ENCODE peak calls at places on chromosomes 12 and 14, in nine cellular contexts. I is tibial artery; Q is spleen; E is brain microvascular endothelial cell; N is progenitor cell of endocrine pancreas; O is fibroblast of pulmonary artery; U is CD4-positive, alpha-beta T cell; D is stimulated activated CD4-positive, alpha-beta T cell treated with anti-CD3 and anti-CD28 coated beads, Interleukin-2, amount 100 ng/mL, for 48 hours; K is nephron progenitor cell. Y is an unnamed sample.

GRCh38 chr14:83309833-83310232 is 1776.2 kb upstream of the SEL1L start:
- DNase-seq in I (no peak), Q (no peak), E (no peak), N (no peak), O (no peak), U (no peak), D (no peak), K (no peak), Y (no peak)

GRCh38 chr12:103799504-103800251 is 41.4 kb downstream of the NT5DC3 start:
- DNase-seq in I (no peak), Q (no peak), E (peak), N (no peak), O (peak), U (no peak), D (no peak), K (no peak), Y (peak)

GRCh38 chr14:97977711-97978261 is 1180.6 kb downstream of the VRK1 start:
- DNase-seq in I (peak), Q (peak), E (no peak), N (no peak), O (peak), U (peak), D (peak), K (no peak), Y (no peak)

GRCh38 chr12:14995583-14996425 is 23.0 kb downstream of the PDE6H start:
- DNase-seq in I (no peak), Q (no peak), E (no peak), N (no peak), O (peak), U (no peak), D (no peak), K (no peak), Y (peak)

GRCh38 chr12:50862316-50862715 is 19.6 kb downstream of the TMPRSS12 start:
- DNase-seq in I (no peak), Q (no peak), E (peak), N (no peak), O (peak), U (no peak), D (no peak), K (no peak), Y (peak)

GRCh38 chr14:83463500-83464098 is 1929.9 kb upstream of the SEL1L start:
- DNase-seq in I (peak), Q (no peak), E (peak), N (peak), O (peak), U (no peak), D (no peak), K (peak), Y (peak)

GRCh38 chr14:105487449-105487985 is 831 bp downstream of the CRIP1 start:
- DNase-seq in I (peak), Q (peak), E (no peak), N (no peak), O (no peak), U (peak), D (no peak), K (peak), Y (no peak)

GRCh38 chr12:104694161-104694560 is 237.4 kb downstream of the CHST11 start:
- DNase-seq in I (no peak), Q (no peak), E (no peak), N (no peak), O (no peak), U (no peak), D (no peak), K (no peak), Y (no peak)

GRCh38 chr12:67366530-67367196 is 97.5 kb downstream of the CAND1 start:
- DNase-seq in I (no peak), Q (no peak), E (peak), N (no peak), O (peak), U (no peak), D (no peak), K (no peak), Y (peak)

GRCh38 chr12:96242597-96242996 is 48.4 kb downstream of the ELK3 start:
- DNase-seq in I (no peak), Q (peak), E (no peak), N (no peak), O (no peak), U (no peak), D (no peak), K (no peak), Y (no peak)

GRCh38 chr14:104102282-104102914 is 16.9 kb downstream of the ASPG start:
- DNase-seq in I (no peak), Q (peak), E (no peak), N (no peak), O (no peak), U (no peak), D (no peak), K (peak), Y (no peak)

GRCh38 chr14:26282578-26282977 is 315.3 kb downstream of the NOVA1 start:
- DNase-seq in I (no peak), Q (no peak), E (no peak), N (no peak), O (no peak), U (no peak), D (no peak), K (no peak), Y (no peak)

GRCh38 chr14:95256011-95256775 is 63.5 kb downstream of the CLMN start:
- DNase-seq in I (no peak), Q (no peak), E (no peak), N (no peak), O (no peak), U (no peak), D (no peak), K (no peak), Y (peak)

GRCh38 chr14:106691601-106692291 is 1165.4 kb downstream of the TMEM121 start:
- DNase-seq in I (no peak), Q (peak), E (no peak), N (no peak), O (no peak), U (peak), D (peak), K (peak), Y (no peak)

GRCh38 chr12:52788111-52788875 is 7.6 kb downstream of the KRT3 start:
- DNase-seq in I (no peak), Q (peak), E (no peak), N (no peak), O (no peak), U (no peak), D (no peak), K (no peak), Y (no peak)

GRCh38 chr14:24909523-24910302 is 140.2 kb downstream of the STXBP6 start:
- DNase-seq in I (no peak), Q (no peak), E (no peak), N (no peak), O (no peak), U (no peak), D (no peak), K (no peak), Y (no peak)

GRCh38 chr12:31431721-31432120 is 105.8 kb upstream of the SINHCAF start:
- DNase-seq in I (no peak), Q (no peak), E (peak), N (no peak), O (peak), U (no peak), D (no peak), K (no peak), Y (no peak)

GRCh38 chr14:77892381-77892871 is 92.5 kb downstream of the ADCK1 start:
- DNase-seq in I (no peak), Q (peak), E (peak), N (no peak), O (peak), U (no peak), D (no peak), K (no peak), Y (no peak)

GRCh38 chr14:50018236-50019210 is 97.8 kb downstream of the VCPKMT start:
- DNase-seq in I (peak), Q (no peak), E (peak), N (no peak), O (no peak), U (no peak), D (no peak), K (no peak), Y (no peak)

GRCh38 chr14:59087240-59087639 is 101.2 kb upstream of the DAAM1 start:
- DNase-seq in I (no peak), Q (no peak), E (no peak), N (no peak), O (no peak), U (no peak), D (no peak), K (no peak), Y (no peak)

GRCh38 chr14:23183479-23183878 is at the start of gene SLC7A8:
- DNase-seq in I (peak), Q (peak), E (no peak), N (peak), O (peak), U (peak), D (peak), K (peak), Y (no peak)

GRCh38 chr12:132484891-132485441 is 5.0 kb upstream of the FBRSL1 start:
- DNase-seq in I (no peak), Q (no peak), E (no peak), N (no peak), O (no peak), U (no peak), D (no peak), K (no peak), Y (no peak)

GRCh38 chr12:94621662-94622359 is 28.5 kb downstream of the TMCC3 start:
- DNase-seq in I (no peak), Q (no peak), E (peak), N (no peak), O (peak), U (no peak), D (peak), K (no peak), Y (peak)

GRCh38 chr12:26273811-26274210 is 78.4 kb downstream of the SSPN start:
- DNase-seq in I (peak), Q (no peak), E (no peak), N (no peak), O (peak), U (no peak), D (no peak), K (no peak), Y (peak)

GRCh38 chr12:10140001-10140400 is 10.0 kb upstream of the CLEC7A start:
- DNase-seq in I (no peak), Q (no peak), E (peak), N (no peak), O (peak), U (peak), D (peak), K (peak), Y (peak)

GRCh38 chr14:104373055-104373854 is 206.3 kb upstream of the C14orf180 start:
- DNase-seq in I (no peak), Q (peak), E (no peak), N (no peak), O (no peak), U (no peak), D (no peak), K (no peak), Y (no peak)

GRCh38 chr12:57735952-57736742 is 2.4 kb downstream of the AGAP2 start:
- DNase-seq in I (no peak), Q (peak), E (no peak), N (no peak), O (peak), U (no peak), D (no peak), K (peak), Y (peak)

GRCh38 chr12:93982847-93983315 is 165.5 kb upstream of the PLXNC1 start:
- DNase-seq in I (no peak), Q (no peak), E (peak), N (no peak), O (peak), U (no peak), D (no peak), K (no peak), Y (no peak)

GRCh38 chr12:51755251-51755650 is 93.3 kb downstream of the FIGNL2 start:
- DNase-seq in I (no peak), Q (no peak), E (no peak), N (no peak), O (no peak), U (no peak), D (no peak), K (no peak), Y (no peak)

GRCh38 chr14:77470192-77470870 is 12.4 kb downstream of the AHSA1 start:
- DNase-seq in I (no peak), Q (no peak), E (no peak), N (no peak), O (no peak), U (no peak), D (no peak), K (no peak), Y (no peak)

GRCh38 chr14:34501997-34502396 is 37.5 kb downstream of the EAPP start:
- DNase-seq in I (no peak), Q (no peak), E (peak), N (no peak), O (peak), U (no peak), D (no peak), K (no peak), Y (no peak)

GRCh38 chr12:56522486-56523193 is 1.0 kb downstream of the RBMS2 start:
- DNase-seq in I (no peak), Q (no peak), E (peak), N (no peak), O (peak), U (no peak), D (no peak), K (no peak), Y (peak)

GRCh38 chr14:39043352-39043943 is 59.6 kb downstream of the SEC23A start:
- DNase-seq in I (no peak), Q (no peak), E (no peak), N (no peak), O (no peak), U (no peak), D (no peak), K (no peak), Y (no peak)

Y was measured in Caki2.